ENCODE peak calls at places on chromosomes 1 and 21, in eight cellular contexts. One of them, this sample, is unnamed.

GRCh38 chr1:239951518-239952130 is 140.1 kb upstream of the FMN2 start:
- DNase-seq in neural progenitor cell: peak
- DNase-seq in HL-60: peak
- DNase-seq in pancreas: no peak
- DNase-seq in right cardiac atrium: peak
- DNase-seq in adrenal gland: peak
- DNase-seq in tibial nerve: peak
- DNase-seq in PC-3: peak
- DNase-seq in this sample: peak

GRCh38 chr21:45822002-45822397 is 159.6 kb upstream of the COL6A1 start:
- DNase-seq in neural progenitor cell: no peak
- DNase-seq in HL-60: no peak
- DNase-seq in pancreas: no peak
- DNase-seq in right cardiac atrium: no peak
- DNase-seq in adrenal gland: no peak
- DNase-seq in tibial nerve: no peak
- DNase-seq in PC-3: no peak
- DNase-seq in this sample: no peak

GRCh38 chr1:42259059-42259738 is 75.8 kb downstream of the FOXJ3 start:
- DNase-seq in neural progenitor cell: no peak
- DNase-seq in HL-60: peak
- DNase-seq in pancreas: no peak
- DNase-seq in right cardiac atrium: no peak
- DNase-seq in adrenal gland: peak
- DNase-seq in tibial nerve: peak
- DNase-seq in PC-3: no peak
- DNase-seq in this sample: no peak

GRCh38 chr1:164560504-164560903 is 1.5 kb downstream of the PBX1 start:
- DNase-seq in neural progenitor cell: no peak
- DNase-seq in HL-60: no peak
- DNase-seq in pancreas: no peak
- DNase-seq in right cardiac atrium: no peak
- DNase-seq in adrenal gland: no peak
- DNase-seq in tibial nerve: no peak
- DNase-seq in PC-3: no peak
- DNase-seq in this sample: no peak

GRCh38 chr1:228464487-228464983 is 22.6 kb upstream of the RNF187 start:
- DNase-seq in neural progenitor cell: peak
- DNase-seq in HL-60: no peak
- DNase-seq in pancreas: peak
- DNase-seq in right cardiac atrium: peak
- DNase-seq in adrenal gland: peak
- DNase-seq in tibial nerve: peak
- DNase-seq in PC-3: no peak
- DNase-seq in this sample: peak

GRCh38 chr1:6249732-6250689 is 6.0 kb downstream of the HES3 start:
- DNase-seq in neural progenitor cell: peak
- DNase-seq in HL-60: no peak
- DNase-seq in pancreas: no peak
- DNase-seq in right cardiac atrium: no peak
- DNase-seq in adrenal gland: no peak
- DNase-seq in tibial nerve: no peak
- DNase-seq in PC-3: no peak
- DNase-seq in this sample: no peak

GRCh38 chr1:170562644-170563338 is 30.8 kb downstream of the GORAB start:
- DNase-seq in neural progenitor cell: no peak
- DNase-seq in HL-60: peak
- DNase-seq in pancreas: no peak
- DNase-seq in right cardiac atrium: peak
- DNase-seq in adrenal gland: peak
- DNase-seq in tibial nerve: peak
- DNase-seq in PC-3: peak
- DNase-seq in this sample: no peak

GRCh38 chr1:162035241-162035640 is 11.6 kb upstream of the OLFML2B start:
- DNase-seq in neural progenitor cell: no peak
- DNase-seq in HL-60: no peak
- DNase-seq in pancreas: no peak
- DNase-seq in right cardiac atrium: no peak
- DNase-seq in adrenal gland: peak
- DNase-seq in tibial nerve: no peak
- DNase-seq in PC-3: peak
- DNase-seq in this sample: no peak

GRCh38 chr1:17878837-17879236 is 123.7 kb downstream of the ACTL8 start:
- DNase-seq in neural progenitor cell: no peak
- DNase-seq in HL-60: no peak
- DNase-seq in pancreas: no peak
- DNase-seq in right cardiac atrium: no peak
- DNase-seq in adrenal gland: peak
- DNase-seq in tibial nerve: no peak
- DNase-seq in PC-3: peak
- DNase-seq in this sample: no peak

GRCh38 chr1:205430631-205431305 is 8.9 kb upstream of the LEMD1 start:
- DNase-seq in neural progenitor cell: peak
- DNase-seq in HL-60: no peak
- DNase-seq in pancreas: peak
- DNase-seq in right cardiac atrium: peak
- DNase-seq in adrenal gland: peak
- DNase-seq in tibial nerve: peak
- DNase-seq in PC-3: peak
- DNase-seq in this sample: peak

GRCh38 chr1:151458936-151459330 is 361 bp downstream of the POGZ start:
- DNase-seq in neural progenitor cell: peak
- DNase-seq in HL-60: peak
- DNase-seq in pancreas: peak
- DNase-seq in right cardiac atrium: peak
- DNase-seq in adrenal gland: peak
- DNase-seq in tibial nerve: peak
- DNase-seq in PC-3: peak
- DNase-seq in this sample: peak

GRCh38 chr1:10575616-10576015 is 100.9 kb downstream of the PEX14 start:
- DNase-seq in neural progenitor cell: no peak
- DNase-seq in HL-60: no peak
- DNase-seq in pancreas: no peak
- DNase-seq in right cardiac atrium: no peak
- DNase-seq in adrenal gland: no peak
- DNase-seq in tibial nerve: no peak
- DNase-seq in PC-3: peak
- DNase-seq in this sample: no peak

GRCh38 chr21:30083120-30083945 is 83.3 kb downstream of the CLDN17 start:
- DNase-seq in neural progenitor cell: peak
- DNase-seq in HL-60: no peak
- DNase-seq in pancreas: no peak
- DNase-seq in right cardiac atrium: no peak
- DNase-seq in adrenal gland: no peak
- DNase-seq in tibial nerve: no peak
- DNase-seq in PC-3: no peak
- DNase-seq in this sample: no peak

GRCh38 chr1:170049191-170049800 is 25.2 kb downstream of the KIFAP3 start:
- DNase-seq in neural progenitor cell: no peak
- DNase-seq in HL-60: no peak
- DNase-seq in pancreas: no peak
- DNase-seq in right cardiac atrium: no peak
- DNase-seq in adrenal gland: no peak
- DNase-seq in tibial nerve: no peak
- DNase-seq in PC-3: no peak
- DNase-seq in this sample: no peak

GRCh38 chr1:208933984-208934525 is 649.5 kb upstream of the CAMK1G start:
- DNase-seq in neural progenitor cell: no peak
- DNase-seq in HL-60: no peak
- DNase-seq in pancreas: no peak
- DNase-seq in right cardiac atrium: no peak
- DNase-seq in adrenal gland: no peak
- DNase-seq in tibial nerve: no peak
- DNase-seq in PC-3: no peak
- DNase-seq in this sample: no peak

GRCh38 chr1:175195798-175196197 is 3.2 kb upstream of the KIAA0040 start:
- DNase-seq in neural progenitor cell: no peak
- DNase-seq in HL-60: no peak
- DNase-seq in pancreas: no peak
- DNase-seq in right cardiac atrium: no peak
- DNase-seq in adrenal gland: no peak
- DNase-seq in tibial nerve: no peak
- DNase-seq in PC-3: peak
- DNase-seq in this sample: no peak

GRCh38 chr1:116826818-116827606 is 72.8 kb downstream of the CD2 start:
- DNase-seq in neural progenitor cell: no peak
- DNase-seq in HL-60: peak
- DNase-seq in pancreas: no peak
- DNase-seq in right cardiac atrium: no peak
- DNase-seq in adrenal gland: no peak
- DNase-seq in tibial nerve: no peak
- DNase-seq in PC-3: peak
- DNase-seq in this sample: no peak

DNA sequence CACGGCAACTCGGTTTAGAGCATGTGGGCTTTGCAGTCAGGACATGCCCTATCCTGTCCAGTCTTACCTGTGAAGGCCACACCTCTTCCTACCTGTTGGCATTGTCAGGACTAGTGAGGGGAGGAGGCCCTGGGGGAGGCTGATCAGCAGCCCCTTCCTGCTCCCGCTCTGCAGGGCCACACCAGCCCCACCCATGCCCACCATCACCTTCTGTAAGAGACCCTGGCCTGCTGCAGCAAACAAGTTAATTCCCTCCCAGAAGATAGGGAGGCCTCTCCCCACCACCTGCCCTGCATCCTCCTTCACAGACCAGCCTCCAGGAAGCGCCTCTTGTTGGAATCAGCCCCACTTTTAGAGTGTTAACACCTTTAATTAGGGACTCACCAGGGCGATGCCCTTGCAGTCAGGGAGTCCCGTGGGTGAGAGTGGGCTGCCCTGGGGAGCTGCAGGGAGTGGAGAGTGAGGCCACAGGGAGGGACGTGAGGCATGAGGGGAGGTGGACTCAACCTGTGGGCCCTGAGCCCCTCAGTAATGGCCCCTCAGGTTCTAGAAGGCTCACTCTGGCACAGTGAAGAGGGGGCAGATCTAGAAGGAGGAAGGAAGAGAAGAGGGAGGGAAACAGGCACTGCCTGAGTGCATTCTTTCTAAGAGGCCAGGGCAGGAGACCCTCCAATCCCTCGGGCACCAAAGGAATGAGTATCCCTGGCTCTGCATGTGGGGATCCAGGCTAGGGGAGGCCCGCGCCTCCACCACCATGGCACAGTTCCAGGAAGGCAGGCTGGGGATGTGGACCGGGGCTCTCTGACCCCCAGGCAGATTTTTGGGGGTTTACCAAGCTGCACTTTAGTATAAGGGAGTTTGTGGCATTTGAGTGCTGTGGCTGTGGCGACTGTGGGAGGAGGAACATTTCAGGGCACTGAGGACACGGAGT is 8.2 kb downstream of the UMODL1 start:
- DNase-seq in neural progenitor cell: no peak
- DNase-seq in HL-60: no peak
- DNase-seq in pancreas: no peak
- DNase-seq in right cardiac atrium: no peak
- DNase-seq in adrenal gland: no peak
- DNase-seq in tibial nerve: no peak
- DNase-seq in PC-3: no peak
- DNase-seq in this sample: no peak
- H3K4me3 ChIP-seq in neural progenitor cell: no peak
- H3K4me3 ChIP-seq in HL-60: no peak
- H3K4me3 ChIP-seq in pancreas: no peak
- H3K4me3 ChIP-seq in right cardiac atrium: no peak
- H3K4me3 ChIP-seq in adrenal gland: no peak
- H3K4me3 ChIP-seq in tibial nerve: no peak
- H3K4me3 ChIP-seq in PC-3: no peak
- H3K4me3 ChIP-seq in this sample: no peak

DNA sequence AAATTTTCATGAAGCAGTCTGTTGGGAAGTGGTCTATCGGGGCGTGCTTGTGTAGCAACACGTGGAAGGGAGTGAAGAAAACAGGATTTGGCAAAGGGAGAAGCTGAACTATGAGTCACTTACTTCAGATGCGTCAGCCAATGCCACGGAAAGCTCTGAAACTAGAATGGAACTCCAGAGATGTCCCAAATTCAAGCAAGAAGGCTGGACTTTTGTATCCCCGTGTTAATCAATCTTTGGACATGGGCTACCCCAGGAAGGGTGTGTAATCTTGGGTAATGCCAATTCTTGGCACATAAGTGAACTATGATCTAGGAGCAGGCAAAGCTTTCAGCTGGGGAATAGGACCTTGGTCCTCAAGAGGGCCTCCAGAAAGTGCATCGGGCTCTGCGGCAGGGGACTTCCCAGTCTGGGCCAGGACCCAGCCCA is 102.6 kb downstream of the ADSS2 start:
- DNase-seq in neural progenitor cell: no peak
- DNase-seq in HL-60: no peak
- DNase-seq in pancreas: no peak
- DNase-seq in right cardiac atrium: peak
- DNase-seq in adrenal gland: peak
- DNase-seq in tibial nerve: no peak
- DNase-seq in PC-3: peak
- DNase-seq in this sample: no peak
- H3K4me3 ChIP-seq in neural progenitor cell: no peak
- H3K4me3 ChIP-seq in HL-60: no peak
- H3K4me3 ChIP-seq in pancreas: no peak
- H3K4me3 ChIP-seq in right cardiac atrium: no peak
- H3K4me3 ChIP-seq in adrenal gland: no peak
- H3K4me3 ChIP-seq in tibial nerve: no peak
- H3K4me3 ChIP-seq in PC-3: no peak
- H3K4me3 ChIP-seq in this sample: no peak

DNA sequence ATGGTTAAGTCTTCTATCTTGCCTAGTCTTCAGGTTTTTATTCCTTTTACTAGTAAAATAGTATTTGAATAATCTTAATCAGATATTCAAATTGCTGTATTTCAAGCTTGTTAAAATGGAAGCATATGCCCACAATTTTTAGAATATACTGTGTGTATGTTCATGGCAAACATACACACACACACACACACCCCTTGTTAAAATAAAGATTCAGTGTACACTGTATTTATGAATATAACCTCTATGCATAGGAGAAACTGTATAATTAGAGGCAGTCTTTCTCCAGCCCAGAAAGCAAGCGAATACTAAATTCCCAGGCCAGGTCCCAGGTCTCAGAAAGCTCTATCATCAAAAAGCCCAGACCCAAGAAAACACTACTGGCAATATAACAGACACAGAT is 57.8 kb downstream of the JAK1 start:
- DNase-seq in neural progenitor cell: no peak
- DNase-seq in HL-60: no peak
- DNase-seq in pancreas: no peak
- DNase-seq in right cardiac atrium: no peak
- DNase-seq in adrenal gland: no peak
- DNase-seq in tibial nerve: no peak
- DNase-seq in PC-3: no peak
- DNase-seq in this sample: no peak
- H3K4me3 ChIP-seq in neural progenitor cell: no peak
- H3K4me3 ChIP-seq in HL-60: no peak
- H3K4me3 ChIP-seq in pancreas: no peak
- H3K4me3 ChIP-seq in right cardiac atrium: no peak
- H3K4me3 ChIP-seq in adrenal gland: no peak
- H3K4me3 ChIP-seq in tibial nerve: no peak
- H3K4me3 ChIP-seq in PC-3: no peak
- H3K4me3 ChIP-seq in this sample: no peak

DNA sequence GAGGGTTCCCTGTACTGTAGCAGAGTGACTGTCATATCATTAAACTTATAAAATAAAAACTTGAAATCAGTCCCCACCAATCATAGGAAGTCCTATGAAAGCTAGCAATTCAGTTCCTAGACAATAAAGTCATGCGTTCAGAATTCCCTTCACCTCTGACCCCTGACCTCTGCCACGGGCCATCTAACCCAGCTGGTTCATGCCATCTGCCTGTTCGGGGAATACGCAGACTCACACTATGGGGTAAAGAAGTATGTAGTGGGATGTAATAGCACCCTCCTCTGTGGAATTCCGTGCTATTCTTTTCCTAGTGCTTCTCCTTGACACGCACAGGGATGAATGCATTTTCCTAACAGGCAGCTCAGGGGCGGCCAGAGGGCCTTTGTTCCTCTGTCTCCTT is 2.1 kb downstream of the GSTM4 start:
- DNase-seq in neural progenitor cell: no peak
- DNase-seq in HL-60: peak
- DNase-seq in pancreas: no peak
- DNase-seq in right cardiac atrium: no peak
- DNase-seq in adrenal gland: no peak
- DNase-seq in tibial nerve: no peak
- DNase-seq in PC-3: no peak
- DNase-seq in this sample: no peak
- H3K4me3 ChIP-seq in neural progenitor cell: no peak
- H3K4me3 ChIP-seq in HL-60: no peak
- H3K4me3 ChIP-seq in pancreas: no peak
- H3K4me3 ChIP-seq in right cardiac atrium: no peak
- H3K4me3 ChIP-seq in adrenal gland: no peak
- H3K4me3 ChIP-seq in tibial nerve: no peak
- H3K4me3 ChIP-seq in PC-3: no peak
- H3K4me3 ChIP-seq in this sample: no peak

This sample was measured in transverse colon.